ENCODE peak calls at places on chromosomes 1 and 21, in nine cellular contexts. D is AG10803; U is transverse colon; X is HFF-Myc; B is NB4; K is choroid plexus epithelial cell; L is CD8-positive, alpha-beta T cell; P is heart left ventricle; M is MM.1S. Q is an unnamed sample.

GRCh38 chr21:39079617-39080016 is 103.6 kb downstream of the PSMG1 start:
- DNase-seq in L (no peak), P (peak; percentile 81), X (no peak), U (peak; percentile 63), K (peak; percentile 78), B (peak; percentile 96), M (no peak), D (no peak), Q (peak; percentile 7)

GRCh38 chr1:101253976-101254660 is 17.3 kb downstream of the S1PR1 start:
- DNase-seq in U (no peak), P (no peak), B (peak; percentile 20), X (no peak), D (peak; percentile 68), K (no peak), M (no peak), L (no peak), Q (peak; percentile 43)

GRCh38 chr1:71494163-71494562 is 413.3 kb upstream of the ZRANB2 start:
- DNase-seq in B (peak; percentile 6), X (no peak), M (no peak), P (no peak), L (no peak), K (no peak), U (no peak), D (peak; percentile 42), Q (peak; percentile 39)

GRCh38 chr21:16195896-16196443 is 466.2 kb downstream of the USP25 start:
- DNase-seq in P (no peak), X (no peak), B (no peak), L (no peak), K (peak; percentile 40), U (no peak), M (peak; percentile 14), D (no peak), Q (no peak)

GRCh38 chr1:236476019-236476418 is 47.8 kb upstream of the LGALS8 start:
- DNase-seq in L (no peak), X (no peak), M (no peak), K (no peak), D (no peak), U (no peak), P (no peak), B (no peak), Q (no peak)

GRCh38 chr21:30444204-30444603 is 4.1 kb downstream of the KRTAP15-1 start:
- DNase-seq in X (no peak), P (peak; percentile 30), L (no peak), M (no peak), B (no peak), U (no peak), D (no peak), K (no peak), Q (no peak)

GRCh38 chr1:61892977-61893376 is 150.7 kb downstream of the PATJ start:
- DNase-seq in D (no peak), U (no peak), K (no peak), B (no peak), P (no peak), X (no peak), L (no peak), M (no peak), Q (no peak)

GRCh38 chr1:3968851-3969250 is 68.8 kb upstream of the C1orf174 start:
- DNase-seq in B (peak; percentile 10), P (no peak), X (no peak), M (no peak), K (no peak), D (no peak), U (no peak), L (no peak), Q (no peak)

GRCh38 chr1:51000651-51001050 is 30.6 kb downstream of the CDKN2C start:
- DNase-seq in M (no peak), K (no peak), D (no peak), X (no peak), U (no peak), L (no peak), P (no peak), B (no peak), Q (no peak)

GRCh38 chr1:114595602-114596001 is 14.2 kb upstream of the BCAS2 start:
- DNase-seq in L (no peak), X (no peak), B (no peak), U (no peak), M (no peak), K (no peak), D (no peak), P (no peak), Q (no peak)

GRCh38 chr1:79519084-79519760 is 512.7 kb upstream of the ADGRL4 start:
- DNase-seq in L (no peak), K (no peak), B (no peak), M (peak; percentile 95), X (no peak), P (no peak), U (no peak), D (no peak), Q (no peak)

GRCh38 chr21:17466166-17466565 is 46.7 kb upstream of the CXADR start:
- DNase-seq in X (no peak), U (peak; percentile 37), D (peak; percentile 26), B (peak; percentile 9), L (no peak), K (peak; percentile 71), P (no peak), M (no peak), Q (peak; percentile 69)

GRCh38 chr1:223175032-223175431 is 32.0 kb upstream of the TLR5 start:
- DNase-seq in X (no peak), B (no peak), M (no peak), U (no peak), L (no peak), K (no peak), P (no peak), D (no peak), Q (peak; percentile 3)

GRCh38 chr1:103496014-103496635 is 29.4 kb upstream of the RNPC3 start:
- DNase-seq in U (no peak), L (no peak), K (peak; percentile 78), X (no peak), M (no peak), P (no peak), D (peak; percentile 39), B (no peak), Q (peak; percentile 9)

GRCh38 chr1:241839369-241839990 is 8.5 kb upstream of the EXO1 start:
- DNase-seq in P (no peak), D (no peak), K (no peak), X (no peak), L (no peak), M (peak; percentile 64), B (no peak), U (no peak), Q (no peak)

GRCh38 chr1:55478742-55479141 is 263.6 kb upstream of the USP24 start:
- DNase-seq in P (no peak), K (peak; percentile 64), U (no peak), M (peak; percentile 14), L (no peak), B (peak; percentile 19), D (peak; percentile 30), X (no peak), Q (no peak)

GRCh38 chr21:41947596-41948403 is 6.0 kb downstream of the C2CD2 start:
- DNase-seq in U (no peak), K (no peak), M (no peak), P (peak; percentile 36), D (peak; percentile 64), L (no peak), B (no peak), X (no peak), Q (peak; percentile 86)

GRCh38 chr1:117029690-117030089 is 28.1 kb downstream of the CD101 start:
- DNase-seq in K (no peak), L (no peak), P (no peak), U (no peak), B (no peak), D (no peak), M (no peak), X (no peak), Q (no peak)

GRCh38 chr21:41761211-41762181 is 5.4 kb downstream of the RIPK4 start:
- DNase-seq in L (no peak), B (peak; percentile 72), D (no peak), U (no peak), X (no peak), P (peak; percentile 64), K (no peak), M (no peak), Q (peak; percentile 47)

GRCh38 chr1:96980448-96980847 is 258.9 kb downstream of the PTBP2 start:
- DNase-seq in X (no peak), B (no peak), M (no peak), K (no peak), U (no peak), D (no peak), P (no peak), L (no peak), Q (no peak)
- H3K4me3 ChIP-seq in X (no peak overlapping the region), B (no peak overlapping the region), M (no peak overlapping the region), K (no peak overlapping the region), U (no peak overlapping the region), D (no peak overlapping the region), P (no peak overlapping the region), L (no peak overlapping the region), Q (no peak overlapping the region)

GRCh38 chr21:43829575-43830119 is 35.4 kb upstream of the AGPAT3 start:
- DNase-seq in K (no peak), U (no peak), D (no peak), B (peak; percentile 60), P (peak; percentile 15), L (no peak), M (no peak), X (no peak), Q (no peak)
- TF ChIP-seq CTCF in K (peak; percentile 22), U (no peak), D (no peak), B (peak; percentile 50), P (no peak), L (no peak), M (peak; percentile 16), X (no peak), Q (no peak)

GRCh38 chr1:155012052-155012546 is 9.5 kb downstream of the ZBTB7B start:
- DNase-seq in X (no peak), P (peak; percentile 72), D (peak; percentile 54), K (peak; percentile 53), U (peak; percentile 85), M (no peak), L (no peak), B (peak; percentile 85), Q (peak; percentile 78)

GRCh38 chr1:155010211-155010918 is 7.8 kb downstream of the ZBTB7B start:
- DNase-seq in L (no peak), P (no peak), U (no peak), X (no peak), D (no peak), K (no peak), M (no peak), B (peak; percentile 86), Q (no peak)

GRCh38 chr1:155009742-155010141 is 7.1 kb downstream of the ZBTB7B start:
- DNase-seq in U (no peak), X (no peak), K (no peak), B (peak; percentile 26), L (no peak), P (no peak), D (no peak), M (no peak), Q (no peak)

GRCh38 chr1:155011437-155011907 is 8.9 kb downstream of the ZBTB7B start:
- DNase-seq in K (no peak), D (no peak), U (no peak), P (peak; percentile 15), M (no peak), L (no peak), B (no peak), X (no peak), Q (no peak)

GRCh38 chr1:155011004-155011416 is 8.4 kb downstream of the ZBTB7B start:
- DNase-seq in U (no peak), K (no peak), L (no peak), P (peak; percentile 20), M (no peak), B (no peak), X (no peak), D (no peak), Q (no peak)
- H3K4me3 ChIP-seq in U (no peak overlapping the region), K (no peak overlapping the region), L (no peak overlapping the region), P (no peak overlapping the region), M (no peak overlapping the region), B (no peak overlapping the region), X (no peak overlapping the region), D (no peak overlapping the region), Q (no peak overlapping the region)

GRCh38 chr1:33119532-33120217 is 38.7 kb downstream of the AZIN2 start:
- DNase-seq in B (no peak), P (no peak), M (no peak), K (peak; percentile 52), U (no peak), D (peak; percentile 24), X (no peak), L (no peak), Q (peak; percentile 30)
- TF ChIP-seq CTCF in B (no peak), P (no peak), M (no peak), K (peak; percentile 41), U (no peak), D (peak; percentile 14), X (no peak), L (no peak), Q (no peak)

Q was measured in foreskin fibroblast.